ENCODE peak calls at places on chromosomes 16 and 17, in six cellular contexts. U, N, T, H, L and F are unnamed samples.

GRCh38 chr16:2460916-2461315 is 1.0 kb downstream of the TEDC2 start:
- DNase-seq in H (no peak), N (no peak), U (no peak), T (no peak), L (no peak), F (no peak)

GRCh38 chr16:29303520-29303919 is 103.0 kb downstream of the NPIPB11 start:
- DNase-seq in U (no peak), T (no peak), H (no peak), N (no peak), L (no peak), F (no peak)

GRCh38 chr17:72890711-72891110 is 201.8 kb downstream of the SLC39A11 start:
- DNase-seq in N (no peak), L (peak), U (no peak), T (peak), H (peak), F (no peak)

GRCh38 chr17:65914784-65915342 is 277.1 kb downstream of the CEP112 start:
- DNase-seq in N (no peak), U (no peak), T (no peak), H (no peak), L (no peak), F (no peak)

GRCh38 chr17:39271546-39271945 is 45.8 kb upstream of the STAC2 start:
- DNase-seq in T (peak), U (no peak), L (peak), N (no peak), H (no peak), F (no peak)

GRCh38 chr16:6913535-6913934 is 419.1 kb upstream of the RBFOX1 start:
- DNase-seq in L (no peak), H (no peak), N (no peak), U (peak), T (no peak), F (no peak)

GRCh38 chr17:31373150-31374082 is 18.1 kb upstream of the RAB11FIP4 start:
- DNase-seq in H (peak), U (no peak), N (no peak), T (peak), L (peak), F (no peak)

GRCh38 chr17:915416-916201 is 64.0 kb downstream of the NXN start:
- DNase-seq in N (no peak), T (peak), L (no peak), H (no peak), U (no peak), F (no peak)

GRCh38 chr16:67286441-67287235 is 7.3 kb downstream of the PLEKHG4 start:
- DNase-seq in H (no peak), U (no peak), N (no peak), L (no peak), T (peak), F (no peak)

GRCh38 chr17:32265192-32265895 is at the start of gene RHBDL3:
- DNase-seq in L (peak), T (no peak), U (no peak), H (no peak), N (no peak), F (no peak)

GRCh38 chr17:75144816-75145511 is 9.3 kb downstream of the JPT1 start:
- DNase-seq in L (no peak), U (no peak), H (no peak), T (no peak), N (no peak), F (no peak)

GRCh38 chr17:45584092-45585036 is 93.8 kb upstream of the PLEKHM1 start:
- DNase-seq in N (peak), L (peak), U (no peak), H (peak), T (peak), F (no peak)

GRCh38 chr16:54511181-54511731 is 224.7 kb upstream of the IRX3 start:
- DNase-seq in T (peak), N (no peak), U (no peak), H (peak), L (no peak), F (no peak)

GRCh38 chr16:74868501-74868900 is 93.9 kb upstream of the FA2H start:
- DNase-seq in H (peak), N (no peak), T (peak), U (no peak), L (peak), F (no peak)

GRCh38 chr17:38943607-38944006 is 18.2 kb downstream of the LASP1NB start:
- DNase-seq in H (no peak), L (no peak), T (no peak), U (no peak), N (no peak), F (no peak)

GRCh38 chr17:81656835-81657234 is 493 bp upstream of the PDE6G start:
- DNase-seq in N (no peak), U (no peak), T (no peak), H (no peak), L (no peak), F (no peak)

GRCh38 chr16:25395528-25395927 is 137.9 kb upstream of the ZKSCAN2 start:
- DNase-seq in T (no peak), N (no peak), L (no peak), H (no peak), U (no peak), F (no peak)

GRCh38 chr17:18946536-18946935 is 5.4 kb upstream of the SLC5A10 start:
- DNase-seq in H (no peak), U (no peak), T (no peak), L (peak), N (no peak), F (no peak)

GRCh38 chr16:24273511-24273910 is 17.4 kb downstream of the CACNG3 start:
- DNase-seq in L (no peak), N (no peak), H (peak), T (peak), U (no peak), F (no peak)

GRCh38 chr17:39576187-39576586 is 31.5 kb downstream of the NEUROD2 start:
- DNase-seq in U (no peak), H (peak), N (no peak), L (no peak), T (no peak), F (no peak)

GRCh38 chr17:79154446-79154845 is 79.8 kb downstream of the ENGASE start:
- DNase-seq in T (no peak), H (no peak), L (no peak), U (no peak), N (no peak), F (no peak)

GRCh38 chr16:46929378-46930332 is 43.8 kb downstream of the DNAJA2 start:
- DNase-seq in T (peak), U (peak), N (peak), H (peak), L (peak), F (peak)

GRCh38 chr16:66853261-66854139 is 9.3 kb downstream of the CA7 start:
- DNase-seq in L (no peak), H (no peak), T (no peak), U (no peak), N (no peak), F (no peak)

GRCh38 chr17:66655861-66656260 is 179.1 kb upstream of the CACNG5 start:
- DNase-seq in H (peak), N (peak), U (no peak), T (peak), L (peak), F (no peak)

GRCh38 chr17:58247511-58248363 is 9.4 kb downstream of the LPO start:
- DNase-seq in H (no peak), U (no peak), N (no peak), L (no peak), T (no peak), F (no peak)

GRCh38 chr16:11534262-11534661 is 52.5 kb downstream of the LITAF start:
- DNase-seq in H (no peak), U (no peak), T (peak), N (no peak), L (no peak), F (no peak)

GRCh38 chr16:87877942-87878507 is 8.7 kb upstream of the SLC7A5 start:
- DNase-seq in T (no peak), L (no peak), N (no peak), H (no peak), U (no peak), F (no peak)

GRCh38 chr16:57358527-57359095 is at the start of gene CCL22:
- DNase-seq in H (no peak), T (no peak), U (no peak), L (peak), N (no peak), F (no peak)

GRCh38 chr17:28547096-28547622 is 5.3 kb downstream of the UNC119 start:
- DNase-seq in U (no peak), H (no peak), L (no peak), T (no peak), N (no peak), F (no peak)

GRCh38 chr17:30091771-30092170 is 24.8 kb upstream of the NSRP1 start:
- DNase-seq in N (no peak), U (no peak), H (peak), T (peak), L (peak), F (no peak)

GRCh38 chr17:42743595-42744282 is 1.1 kb downstream of the EZH1 start:
- DNase-seq in U (no peak), N (no peak), L (no peak), T (no peak), H (no peak), F (no peak)

GRCh38 chr16:23270654-23271053 is 31.4 kb upstream of the SCNN1B start:
- DNase-seq in H (no peak), N (no peak), U (no peak), L (no peak), T (no peak), F (no peak)

GRCh38 chr16:1330260-1330914 is 3.1 kb upstream of the BAIAP3 start:
- DNase-seq in U (no peak), H (no peak), T (no peak), L (no peak), N (no peak), F (no peak)

GRCh38 chr17:34988644-34989043 is 8.3 kb downstream of the LIG3 start:
- DNase-seq in N (no peak), U (no peak), H (no peak), L (no peak), T (no peak), F (no peak)

GRCh38 chr16:49405123-49405522 is 31.5 kb downstream of the C16orf78 start:
- DNase-seq in U (no peak), N (no peak), H (no peak), L (no peak), T (no peak), F (no peak)

GRCh38 chr17:67478266-67479118 is 101.4 kb downstream of the PITPNC1 start:
- DNase-seq in T (no peak), L (no peak), N (no peak), U (no peak), H (peak), F (no peak)

GRCh38 chr17:80949451-80950421 is 41.9 kb upstream of the CHMP6 start:
- DNase-seq in H (no peak), U (no peak), L (no peak), T (no peak), N (no peak), F (no peak)

GRCh38 chr16:31357324-31358156 is 2.6 kb downstream of the ITGAX start:
- DNase-seq in H (peak), U (peak), L (no peak), N (no peak), T (peak), F (no peak)

GRCh38 chr16:1768061-1768766 is 3.1 kb downstream of the NME3 start:
- DNase-seq in U (no peak), H (no peak), T (no peak), N (no peak), L (no peak), F (no peak)

GRCh38 chr17:82418001-82418986 is at the start of the genes HEXD and OGFOD3:
- DNase-seq in H (peak), L (peak), N (peak), U (peak), T (peak), F (peak)